ENCODE peak calls at places on chromosomes 12 and 14, in ten cellular contexts. One of them, this sample, is unnamed.

GRCh38 chr12:76666272-76666845 is 97.6 kb upstream of the ZDHHC17 start:
- DNase-seq in T-helper 1 cell: no peak
- DNase-seq in NCI-H1694: peak
- DNase-seq in stimulated activated CD8-positive, alpha-beta memory T cell treated with anti-CD3 and anti-CD28 coated beads, Interleukin-7, amount 100 ng/mL, for 48 hours: no peak
- DNase-seq in ELR: no peak
- DNase-seq in T-cell: no peak
- DNase-seq in NCI-H1105: peak
- DNase-seq in activated T-cell treated with anti-CD3 and anti-CD28 coated beads, Interleukin-2, amount 50 U/mL, for 24 hours: no peak
- DNase-seq in HS-5: no peak
- DNase-seq in activated CD4-positive, alpha-beta T cell treated with anti-CD3 and anti-CD28 coated beads, Interleukin-2, amount 50 U/mL, for 1 hour: no peak
- DNase-seq in this sample: no peak

GRCh38 chr12:104219908-104220404 is 4.4 kb downstream of the TXNRD1 start:
- DNase-seq in HS-5: peak
- DNase-seq in T-helper 1 cell: peak
- DNase-seq in activated CD4-positive, alpha-beta T cell treated with anti-CD3 and anti-CD28 coated beads, Interleukin-2, amount 50 U/mL, for 1 hour: peak
- DNase-seq in activated T-cell treated with anti-CD3 and anti-CD28 coated beads, Interleukin-2, amount 50 U/mL, for 24 hours: peak
- DNase-seq in NCI-H1694: no peak
- DNase-seq in T-cell: peak
- DNase-seq in stimulated activated CD8-positive, alpha-beta memory T cell treated with anti-CD3 and anti-CD28 coated beads, Interleukin-7, amount 100 ng/mL, for 48 hours: peak
- DNase-seq in ELR: peak
- DNase-seq in NCI-H1105: peak
- DNase-seq in this sample: peak

GRCh38 chr14:71029236-71029781 is 122.0 kb downstream of the PCNX1 start:
- DNase-seq in NCI-H1105: no peak
- DNase-seq in NCI-H1694: no peak
- DNase-seq in T-cell: no peak
- DNase-seq in stimulated activated CD8-positive, alpha-beta memory T cell treated with anti-CD3 and anti-CD28 coated beads, Interleukin-7, amount 100 ng/mL, for 48 hours: no peak
- DNase-seq in T-helper 1 cell: no peak
- DNase-seq in HS-5: no peak
- DNase-seq in activated T-cell treated with anti-CD3 and anti-CD28 coated beads, Interleukin-2, amount 50 U/mL, for 24 hours: no peak
- DNase-seq in activated CD4-positive, alpha-beta T cell treated with anti-CD3 and anti-CD28 coated beads, Interleukin-2, amount 50 U/mL, for 1 hour: no peak
- DNase-seq in ELR: no peak
- DNase-seq in this sample: no peak

GRCh38 chr14:99512571-99513182 is 31.5 kb downstream of the CCNK start:
- DNase-seq in ELR: no peak
- DNase-seq in activated CD4-positive, alpha-beta T cell treated with anti-CD3 and anti-CD28 coated beads, Interleukin-2, amount 50 U/mL, for 1 hour: no peak
- DNase-seq in NCI-H1105: no peak
- DNase-seq in NCI-H1694: no peak
- DNase-seq in T-helper 1 cell: no peak
- DNase-seq in HS-5: no peak
- DNase-seq in stimulated activated CD8-positive, alpha-beta memory T cell treated with anti-CD3 and anti-CD28 coated beads, Interleukin-7, amount 100 ng/mL, for 48 hours: no peak
- DNase-seq in T-cell: no peak
- DNase-seq in activated T-cell treated with anti-CD3 and anti-CD28 coated beads, Interleukin-2, amount 50 U/mL, for 24 hours: peak
- DNase-seq in this sample: no peak

GRCh38 chr12:118058881-118059644 is 1.9 kb downstream of the WSB2 start:
- DNase-seq in activated CD4-positive, alpha-beta T cell treated with anti-CD3 and anti-CD28 coated beads, Interleukin-2, amount 50 U/mL, for 1 hour: no peak
- DNase-seq in stimulated activated CD8-positive, alpha-beta memory T cell treated with anti-CD3 and anti-CD28 coated beads, Interleukin-7, amount 100 ng/mL, for 48 hours: no peak
- DNase-seq in ELR: peak
- DNase-seq in NCI-H1694: no peak
- DNase-seq in activated T-cell treated with anti-CD3 and anti-CD28 coated beads, Interleukin-2, amount 50 U/mL, for 24 hours: no peak
- DNase-seq in T-helper 1 cell: no peak
- DNase-seq in HS-5: no peak
- DNase-seq in NCI-H1105: no peak
- DNase-seq in T-cell: no peak
- DNase-seq in this sample: no peak

GRCh38 chr12:62840311-62840710 is 94.6 kb downstream of the PPM1H start:
- DNase-seq in ELR: no peak
- DNase-seq in HS-5: peak
- DNase-seq in stimulated activated CD8-positive, alpha-beta memory T cell treated with anti-CD3 and anti-CD28 coated beads, Interleukin-7, amount 100 ng/mL, for 48 hours: no peak
- DNase-seq in T-cell: no peak
- DNase-seq in activated T-cell treated with anti-CD3 and anti-CD28 coated beads, Interleukin-2, amount 50 U/mL, for 24 hours: no peak
- DNase-seq in T-helper 1 cell: no peak
- DNase-seq in activated CD4-positive, alpha-beta T cell treated with anti-CD3 and anti-CD28 coated beads, Interleukin-2, amount 50 U/mL, for 1 hour: no peak
- DNase-seq in NCI-H1105: no peak
- DNase-seq in NCI-H1694: no peak
- DNase-seq in this sample: no peak

GRCh38 chr12:113852695-113853490 is 113.2 kb downstream of the RBM19 start:
- DNase-seq in activated CD4-positive, alpha-beta T cell treated with anti-CD3 and anti-CD28 coated beads, Interleukin-2, amount 50 U/mL, for 1 hour: no peak
- DNase-seq in activated T-cell treated with anti-CD3 and anti-CD28 coated beads, Interleukin-2, amount 50 U/mL, for 24 hours: no peak
- DNase-seq in NCI-H1105: peak
- DNase-seq in T-helper 1 cell: no peak
- DNase-seq in HS-5: no peak
- DNase-seq in T-cell: no peak
- DNase-seq in NCI-H1694: peak
- DNase-seq in stimulated activated CD8-positive, alpha-beta memory T cell treated with anti-CD3 and anti-CD28 coated beads, Interleukin-7, amount 100 ng/mL, for 48 hours: no peak
- DNase-seq in ELR: no peak
- DNase-seq in this sample: no peak

GRCh38 chr12:25364529-25365339 is 114.0 kb upstream of the KRAS start:
- DNase-seq in NCI-H1105: no peak
- DNase-seq in T-cell: no peak
- DNase-seq in T-helper 1 cell: peak
- DNase-seq in activated T-cell treated with anti-CD3 and anti-CD28 coated beads, Interleukin-2, amount 50 U/mL, for 24 hours: no peak
- DNase-seq in activated CD4-positive, alpha-beta T cell treated with anti-CD3 and anti-CD28 coated beads, Interleukin-2, amount 50 U/mL, for 1 hour: no peak
- DNase-seq in NCI-H1694: no peak
- DNase-seq in ELR: no peak
- DNase-seq in stimulated activated CD8-positive, alpha-beta memory T cell treated with anti-CD3 and anti-CD28 coated beads, Interleukin-7, amount 100 ng/mL, for 48 hours: peak
- DNase-seq in HS-5: no peak
- DNase-seq in this sample: no peak

GRCh38 chr12:123058980-123059379 is 78.5 kb downstream of the ARL6IP4 start:
- DNase-seq in activated T-cell treated with anti-CD3 and anti-CD28 coated beads, Interleukin-2, amount 50 U/mL, for 24 hours: no peak
- DNase-seq in activated CD4-positive, alpha-beta T cell treated with anti-CD3 and anti-CD28 coated beads, Interleukin-2, amount 50 U/mL, for 1 hour: no peak
- DNase-seq in NCI-H1105: no peak
- DNase-seq in ELR: no peak
- DNase-seq in HS-5: no peak
- DNase-seq in T-cell: no peak
- DNase-seq in T-helper 1 cell: no peak
- DNase-seq in NCI-H1694: peak
- DNase-seq in stimulated activated CD8-positive, alpha-beta memory T cell treated with anti-CD3 and anti-CD28 coated beads, Interleukin-7, amount 100 ng/mL, for 48 hours: no peak
- DNase-seq in this sample: no peak